ENCODE peak calls at places on chromosomes 5 and 9, in four cellular contexts. S is CD4-positive, CD25-positive, alpha-beta regulatory T cell; P is upper lobe of left lung; K is CD4-positive, alpha-beta memory T cell. G is an unnamed sample. For H3K9me3, the result is how much of the 10 kb centered on the place peaks cover.

GRCh38 chr9:19231126-19232035 is 888 bp downstream of the DENND4C start:
- DNase-seq in S (peak), P (peak), K (no peak), G (no peak)

GRCh38 chr9:111036946-111037743 is 1.1 kb downstream of the LPAR1 start:
- DNase-seq in K (no peak), P (no peak), S (no peak), G (no peak)

GRCh38 chr9:100206899-100207298 is 107.9 kb downstream of the INVS start:
- DNase-seq in S (no peak), K (no peak), P (no peak), G (no peak)

GRCh38 chr5:74556631-74557595 is 83.6 kb downstream of the ENC1 start:
- DNase-seq in S (no peak), K (no peak), P (no peak), G (no peak)

GRCh38 chr9:134276463-134277245 is 49.6 kb upstream of the RXRA start:
- DNase-seq in K (no peak), P (no peak), S (no peak), G (no peak)

GRCh38 chr5:170681013-170681433 is 102.5 kb upstream of the GABRP start:
- DNase-seq in K (peak), S (peak), P (no peak), G (peak)

GRCh38 chr9:87708989-87709706 is 16.8 kb upstream of the CTSL start:
- DNase-seq in S (peak), K (peak), P (no peak), G (no peak)

GRCh38 chr9:88874391-88874790 is 116.9 kb upstream of the S1PR3 start:
- DNase-seq in S (no peak), P (no peak), K (no peak), G (no peak)

GRCh38 chr5:83475540-83476469 is 4.3 kb downstream of the VCAN start:
- DNase-seq in P (no peak), S (no peak), K (no peak), G (no peak)

GRCh38 chr5:113336975-113337374 is 97.8 kb downstream of the TSSK1B start:
- DNase-seq in P (no peak), K (no peak), S (peak), G (no peak)

GRCh38 chr9:99425124-99425523 is 203.0 kb downstream of the SEC61B start:
- DNase-seq in K (no peak), S (no peak), P (no peak), G (no peak)

GRCh38 chr9:130991227-130992058 is 17.5 kb upstream of the LAMC3 start:
- DNase-seq in P (no peak), S (no peak), K (no peak), G (no peak)

GRCh38 chr9:94952553-94953373 is 226.3 kb downstream of the AOPEP start:
- DNase-seq in P (no peak), K (peak), S (peak), G (no peak)

GRCh38 chr5:59640411-59640810 is 253.1 kb downstream of the PDE4D start:
- DNase-seq in S (no peak), P (no peak), K (no peak), G (no peak)

GRCh38 chr9:128244443-128245226 is 31.2 kb downstream of the GOLGA2 start:
- DNase-seq in S (no peak), P (peak), K (no peak), G (no peak)

GRCh38 chr9:124934290-124934689 is 6.6 kb downstream of the GOLGA1 start:
- DNase-seq in K (no peak), P (no peak), S (no peak), G (no peak)

GRCh38 chr5:59007460-59008063 is 424.7 kb downstream of the RAB3C start:
- DNase-seq in S (peak), P (no peak), K (peak), G (no peak)

GRCh38 chr5:168844566-168845296 is 265.6 kb upstream of the PANK3 start:
- DNase-seq in P (no peak), S (no peak), K (no peak), G (no peak)

GRCh38 chr5:41270423-41271251 is 57.3 kb upstream of the C6 start:
- DNase-seq in S (peak), K (peak), P (no peak), G (no peak)

GRCh38 chr9:14433293-14433818 is 119.4 kb upstream of the NFIB start:
- DNase-seq in K (no peak), P (no peak), S (no peak), G (no peak)

GRCh38 chr5:123089572-123089970 is 530 bp downstream of the PRDM6 start:
- DNase-seq in P (no peak), K (no peak), S (no peak), G (no peak)
- H3K9me3 ChIP-seq in P (under half), K (under half), S (under half), G (under half)

GRCh38 chr5:44783916-44784315 is 24.8 kb upstream of the MRPS30 start:
- DNase-seq in S (no peak), P (no peak), K (no peak), G (no peak)

GRCh38 chr5:44787731-44788130 is 21.0 kb upstream of the MRPS30 start:
- DNase-seq in K (no peak), P (no peak), S (no peak), G (no peak)
- H3K9me3 ChIP-seq in K (under half), P (under half), S (under half), G (under half)

GRCh38 chr9:40925149-40925548 is 203.3 kb downstream of the FOXD4L6 start:
- DNase-seq in S (no peak), K (no peak), P (no peak), G (no peak)

GRCh38 chr9:40927851-40928802 is 200.4 kb downstream of the FOXD4L6 start:
- DNase-seq in S (no peak), K (no peak), P (no peak), G (no peak)

GRCh38 chr9:40927260-40927631 is 201.2 kb downstream of the FOXD4L6 start:
- DNase-seq in P (no peak), S (no peak), K (no peak), G (no peak)

GRCh38 chr9:40926404-40927259 is 201.8 kb downstream of the FOXD4L6 start:
- DNase-seq in P (no peak), S (no peak), K (no peak), G (no peak)

DNA sequence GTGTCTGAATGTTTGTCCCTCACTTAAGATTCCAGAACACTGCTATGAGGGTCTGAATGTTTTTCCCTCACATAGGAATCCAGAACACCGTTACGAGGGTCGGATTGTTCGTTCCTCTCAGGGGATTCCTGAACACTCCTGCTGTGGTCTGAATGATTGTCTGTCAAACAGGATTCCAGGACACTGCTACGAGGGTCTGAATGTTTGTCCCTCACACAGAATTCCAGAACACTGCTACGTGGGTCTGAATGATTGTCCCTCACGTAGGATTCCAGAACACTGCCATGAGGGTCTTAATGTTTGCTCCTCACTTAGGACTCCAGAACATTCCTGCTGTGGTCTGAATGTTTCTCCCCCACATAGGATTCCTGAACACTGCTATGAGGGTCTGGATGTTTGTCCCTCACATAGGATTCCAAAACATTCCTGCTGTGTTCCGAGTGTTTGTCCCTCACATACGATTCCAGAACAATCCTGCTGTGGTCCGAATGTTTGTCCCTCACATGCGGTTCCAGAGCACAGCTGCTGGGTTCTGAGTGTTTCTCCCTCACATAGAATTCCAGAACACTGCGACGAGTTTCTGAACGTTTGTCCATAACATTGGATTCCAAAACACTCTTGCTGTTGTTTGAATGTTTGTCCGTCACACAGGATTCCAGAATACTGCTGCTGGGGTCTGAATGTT is 199.5 kb downstream of the FOXD4L6 start:
- DNase-seq in P (no peak), S (no peak), K (no peak), G (no peak)
- H3K9me3 ChIP-seq in P (half or more), S (under half), K (under half), G (half or more)

GRCh38 chr5:13218518-13218917 is 726.0 kb downstream of the DNAH5 start:
- DNase-seq in S (no peak), P (no peak), K (no peak), G (no peak)
- H3K9me3 ChIP-seq in S (under half), P (under half), K (under half), G (under half)

GRCh38 chr5:141411575-141411974 is 1.2 kb upstream of the PCDHGA10 start:
- DNase-seq in P (no peak), S (no peak), K (no peak), G (no peak)

GRCh38 chr5:141412853-141413539 is at the start of gene PCDHGA10:
- DNase-seq in P (peak), S (peak), K (peak), G (peak)

GRCh38 chr5:141413540-141414069 is 818 bp downstream of the PCDHGA10 start:
- DNase-seq in S (no peak), P (no peak), K (no peak), G (no peak)

GRCh38 chr5:141409598-141410306 is 1.9 kb downstream of the PCDHGB6 start:
- DNase-seq in K (no peak), P (no peak), S (no peak), G (no peak)
- H3K9me3 ChIP-seq in K (under half), P (half or more), S (under half), G (under half)

GRCh38 chr5:141421489-141421855 is 621 bp downstream of the PCDHGA11 start:
- DNase-seq in P (no peak), K (no peak), S (no peak), G (no peak)
- H3K9me3 ChIP-seq in P (half or more), K (under half), S (under half), G (under half)